ENCODE peak calls at places on chromosomes 4 and X, in seven cellular contexts. One of them, this sample, is unnamed. For H3K4me1 and H3K36me3, the result is how much of the 10 kb centered on the place peaks cover.

GRCh38 chrX:45840411-45840950 is 639.8 kb upstream of the DIPK2B start:
- DNase-seq in stomach: no peak
- DNase-seq in ovary: no peak
- DNase-seq in suprapubic skin: no peak
- DNase-seq in sigmoid colon: no peak
- DNase-seq in K562: no peak
- DNase-seq in HepG2: no peak
- DNase-seq in this sample: no peak

GRCh38 chr4:182212211-182212761 is 30.9 kb upstream of the TENM3 start:
- DNase-seq in stomach: no peak
- DNase-seq in ovary: no peak
- DNase-seq in suprapubic skin: no peak
- DNase-seq in sigmoid colon: no peak
- DNase-seq in K562: no peak
- DNase-seq in HepG2: no peak
- DNase-seq in this sample: no peak

GRCh38 chr4:162685401-162685800 is 481.3 kb downstream of the NAF1 start:
- DNase-seq in stomach: no peak
- DNase-seq in ovary: no peak
- DNase-seq in suprapubic skin: no peak
- DNase-seq in sigmoid colon: no peak
- DNase-seq in K562: no peak
- DNase-seq in HepG2: no peak
- DNase-seq in this sample: no peak

GRCh38 chrX:17529349-17529748 is 154.3 kb downstream of the NHS start:
- DNase-seq in stomach: no peak
- DNase-seq in ovary: no peak
- DNase-seq in suprapubic skin: no peak
- DNase-seq in sigmoid colon: no peak
- DNase-seq in K562: no peak
- DNase-seq in HepG2: no peak
- DNase-seq in this sample: no peak

GRCh38 chr4:148415500-148415899 is 26.7 kb downstream of the NR3C2 start:
- DNase-seq in stomach: no peak
- DNase-seq in ovary: no peak
- DNase-seq in suprapubic skin: no peak
- DNase-seq in sigmoid colon: no peak
- DNase-seq in K562: no peak
- DNase-seq in HepG2: no peak
- DNase-seq in this sample: no peak

GRCh38 chr4:145829629-145830395 is 108.8 kb downstream of the ZNF827 start:
- DNase-seq in stomach: no peak
- DNase-seq in ovary: no peak
- DNase-seq in suprapubic skin: no peak
- DNase-seq in sigmoid colon: no peak
- DNase-seq in K562: no peak
- DNase-seq in HepG2: no peak
- DNase-seq in this sample: no peak

GRCh38 chr4:182916483-182917181 is 554 bp downstream of the DCTD start:
- DNase-seq in stomach: peak
- DNase-seq in ovary: peak
- DNase-seq in suprapubic skin: no peak
- DNase-seq in sigmoid colon: peak
- DNase-seq in K562: peak
- DNase-seq in HepG2: no peak
- DNase-seq in this sample: peak

GRCh38 chr4:41304221-41304620 is 47.5 kb downstream of the UCHL1 start:
- DNase-seq in stomach: peak
- DNase-seq in ovary: no peak
- DNase-seq in suprapubic skin: no peak
- DNase-seq in sigmoid colon: no peak
- DNase-seq in K562: no peak
- DNase-seq in HepG2: no peak
- DNase-seq in this sample: no peak

GRCh38 chrX:132022115-132022862 is 813 bp upstream of the STK26 start:
- DNase-seq in stomach: no peak
- DNase-seq in ovary: no peak
- DNase-seq in suprapubic skin: no peak
- DNase-seq in sigmoid colon: no peak
- DNase-seq in K562: peak
- DNase-seq in HepG2: peak
- DNase-seq in this sample: peak

GRCh38 chrX:2666491-2666890 is 24.6 kb upstream of the CD99 start:
- DNase-seq in stomach: no peak
- DNase-seq in ovary: no peak
- DNase-seq in suprapubic skin: no peak
- DNase-seq in sigmoid colon: no peak
- DNase-seq in K562: no peak
- DNase-seq in HepG2: no peak
- DNase-seq in this sample: no peak

GRCh38 chrX:13520931-13521330 is 48.5 kb upstream of the EGFL6 start:
- DNase-seq in stomach: no peak
- DNase-seq in ovary: no peak
- DNase-seq in suprapubic skin: no peak
- DNase-seq in sigmoid colon: no peak
- DNase-seq in K562: no peak
- DNase-seq in HepG2: no peak
- DNase-seq in this sample: no peak

GRCh38 chrX:154512879-154513553 is 3.0 kb downstream of the FAM3A start:
- DNase-seq in stomach: no peak
- DNase-seq in ovary: no peak
- DNase-seq in suprapubic skin: no peak
- DNase-seq in sigmoid colon: no peak
- DNase-seq in K562: no peak
- DNase-seq in HepG2: no peak
- DNase-seq in this sample: no peak

GRCh38 chr4:160370046-160370445 is 1267.2 kb downstream of the RAPGEF2 start:
- DNase-seq in stomach: no peak
- DNase-seq in ovary: no peak
- DNase-seq in suprapubic skin: no peak
- DNase-seq in sigmoid colon: no peak
- DNase-seq in K562: no peak
- DNase-seq in HepG2: no peak
- DNase-seq in this sample: no peak

GRCh38 chr4:163161536-163162205 is 5.0 kb downstream of the NAF1 start:
- DNase-seq in stomach: no peak
- DNase-seq in ovary: no peak
- DNase-seq in suprapubic skin: no peak
- DNase-seq in sigmoid colon: no peak
- DNase-seq in K562: peak
- DNase-seq in HepG2: peak
- DNase-seq in this sample: no peak

GRCh38 chr4:68074397-68074796 is 55.3 kb downstream of the TMPRSS11F start:
- DNase-seq in stomach: no peak
- DNase-seq in ovary: no peak
- DNase-seq in suprapubic skin: no peak
- DNase-seq in sigmoid colon: no peak
- DNase-seq in K562: no peak
- DNase-seq in HepG2: no peak
- DNase-seq in this sample: no peak

GRCh38 chr4:167399201-167399600 is 164.9 kb upstream of the SPOCK3 start:
- DNase-seq in stomach: no peak
- DNase-seq in ovary: no peak
- DNase-seq in suprapubic skin: no peak
- DNase-seq in sigmoid colon: no peak
- DNase-seq in K562: no peak
- DNase-seq in HepG2: no peak
- DNase-seq in this sample: no peak

GRCh38 chrX:69088171-69088938 is 76.9 kb downstream of the PJA1 start:
- DNase-seq in stomach: no peak
- DNase-seq in ovary: no peak
- DNase-seq in suprapubic skin: no peak
- DNase-seq in sigmoid colon: no peak
- DNase-seq in K562: no peak
- DNase-seq in HepG2: no peak
- DNase-seq in this sample: no peak

GRCh38 chr4:2259541-2260267 is 2.2 kb downstream of the MXD4 start:
- DNase-seq in stomach: peak
- DNase-seq in ovary: peak
- DNase-seq in suprapubic skin: peak
- DNase-seq in sigmoid colon: peak
- DNase-seq in K562: no peak
- DNase-seq in HepG2: no peak
- DNase-seq in this sample: peak

GRCh38 chr4:2262145-2262943 is 435 bp upstream of the MXD4 start:
- DNase-seq in stomach: peak
- DNase-seq in ovary: peak
- DNase-seq in suprapubic skin: peak
- DNase-seq in sigmoid colon: peak
- DNase-seq in K562: peak
- DNase-seq in HepG2: peak
- DNase-seq in this sample: peak

GRCh38 chr4:2260336-2261109 is 1.4 kb downstream of the MXD4 start:
- DNase-seq in stomach: peak
- DNase-seq in ovary: peak
- DNase-seq in suprapubic skin: peak
- DNase-seq in sigmoid colon: peak
- DNase-seq in K562: no peak
- DNase-seq in HepG2: no peak
- DNase-seq in this sample: peak

GRCh38 chr4:2261853-2262144 is at the start of gene MXD4:
- DNase-seq in stomach: no peak
- DNase-seq in ovary: no peak
- DNase-seq in suprapubic skin: no peak
- DNase-seq in sigmoid colon: no peak
- DNase-seq in K562: no peak
- DNase-seq in HepG2: no peak
- DNase-seq in this sample: no peak

DNA sequence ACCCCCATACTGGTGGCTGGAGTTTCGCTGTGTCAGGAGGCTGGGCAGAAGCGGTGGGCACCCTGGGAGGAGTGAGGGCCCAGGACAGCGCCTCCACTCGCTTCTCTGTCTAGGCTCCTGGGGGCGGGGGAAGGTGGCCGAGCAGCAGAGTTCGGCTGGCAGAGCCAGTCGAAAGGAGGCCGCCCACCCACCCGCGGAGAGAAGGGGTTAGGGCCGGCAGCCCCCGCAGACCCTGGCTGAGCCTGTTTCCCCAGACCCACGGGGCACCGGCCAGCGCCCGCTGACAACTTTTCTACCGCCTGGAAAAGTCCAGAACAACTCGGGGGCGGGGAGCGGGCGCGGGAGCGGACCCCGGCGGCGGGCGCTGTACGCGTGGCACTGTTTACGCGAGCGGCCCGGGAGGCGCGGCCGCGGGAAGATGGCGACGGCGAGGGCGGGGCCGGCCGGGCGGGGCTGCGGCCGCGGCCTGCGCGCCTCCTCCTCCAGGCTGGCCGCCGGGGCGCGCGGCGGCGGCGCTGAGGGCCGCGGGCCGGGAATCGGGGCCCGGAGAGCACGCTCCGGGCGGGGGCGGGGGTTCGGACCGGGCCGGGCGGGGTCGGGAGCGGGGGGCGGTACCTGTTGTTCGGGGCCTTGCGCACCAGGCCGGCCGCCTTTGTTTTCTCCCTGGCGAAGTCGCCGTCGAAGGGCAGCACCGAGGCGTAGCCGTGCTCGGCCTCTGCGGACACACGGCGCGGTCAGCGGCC is 628 bp downstream of the MXD4 start:
- DNase-seq in stomach: peak
- DNase-seq in ovary: peak
- DNase-seq in suprapubic skin: peak
- DNase-seq in sigmoid colon: peak
- DNase-seq in K562: peak
- DNase-seq in HepG2: no peak
- DNase-seq in this sample: peak
- H3K4me1 ChIP-seq in stomach: half or more
- H3K4me1 ChIP-seq in ovary: under half
- H3K4me1 ChIP-seq in suprapubic skin: half or more
- H3K4me1 ChIP-seq in sigmoid colon: half or more
- H3K4me1 ChIP-seq in K562: under half
- H3K4me1 ChIP-seq in HepG2: under half
- H3K4me1 ChIP-seq in this sample: half or more

GRCh38 chr4:2695661-2696060 is 60.5 kb downstream of the TNIP2 start:
- DNase-seq in stomach: no peak
- DNase-seq in ovary: no peak
- DNase-seq in suprapubic skin: no peak
- DNase-seq in sigmoid colon: no peak
- DNase-seq in K562: no peak
- DNase-seq in HepG2: no peak
- DNase-seq in this sample: no peak

GRCh38 chr4:2694691-2695090 is 61.4 kb downstream of the TNIP2 start:
- DNase-seq in stomach: no peak
- DNase-seq in ovary: no peak
- DNase-seq in suprapubic skin: no peak
- DNase-seq in sigmoid colon: no peak
- DNase-seq in K562: no peak
- DNase-seq in HepG2: no peak
- DNase-seq in this sample: no peak

GRCh38 chr4:2698504-2698903 is 57.6 kb downstream of the TNIP2 start:
- DNase-seq in stomach: no peak
- DNase-seq in ovary: no peak
- DNase-seq in suprapubic skin: no peak
- DNase-seq in sigmoid colon: no peak
- DNase-seq in K562: no peak
- DNase-seq in HepG2: no peak
- DNase-seq in this sample: no peak

GRCh38 chr4:2697995-2698414 is 58.1 kb downstream of the TNIP2 start:
- DNase-seq in stomach: peak
- DNase-seq in ovary: no peak
- DNase-seq in suprapubic skin: no peak
- DNase-seq in sigmoid colon: no peak
- DNase-seq in K562: no peak
- DNase-seq in HepG2: peak
- DNase-seq in this sample: no peak

GRCh38 chr4:2696423-2696822 is 59.7 kb downstream of the TNIP2 start:
- DNase-seq in stomach: no peak
- DNase-seq in ovary: no peak
- DNase-seq in suprapubic skin: no peak
- DNase-seq in sigmoid colon: no peak
- DNase-seq in K562: no peak
- DNase-seq in HepG2: no peak
- DNase-seq in this sample: peak
- H3K36me3 ChIP-seq in stomach: half or more
- H3K36me3 ChIP-seq in ovary: under half
- H3K36me3 ChIP-seq in suprapubic skin: half or more
- H3K36me3 ChIP-seq in sigmoid colon: under half
- H3K36me3 ChIP-seq in K562: half or more
- H3K36me3 ChIP-seq in HepG2: half or more
- H3K36me3 ChIP-seq in this sample: half or more

GRCh38 chr4:59647011-59647410 is 1553.1 kb upstream of the ADGRL3 start:
- DNase-seq in stomach: no peak
- DNase-seq in ovary: no peak
- DNase-seq in suprapubic skin: no peak
- DNase-seq in sigmoid colon: no peak
- DNase-seq in K562: no peak
- DNase-seq in HepG2: no peak
- DNase-seq in this sample: no peak
- TF ChIP-seq EP300 in stomach: no peak
- TF ChIP-seq EP300 in ovary: no peak
- TF ChIP-seq EP300 in suprapubic skin: no peak
- TF ChIP-seq EP300 in sigmoid colon: no peak
- TF ChIP-seq EP300 in K562: no peak
- TF ChIP-seq EP300 in HepG2: no peak
- TF ChIP-seq EP300 in this sample: no peak

DNA sequence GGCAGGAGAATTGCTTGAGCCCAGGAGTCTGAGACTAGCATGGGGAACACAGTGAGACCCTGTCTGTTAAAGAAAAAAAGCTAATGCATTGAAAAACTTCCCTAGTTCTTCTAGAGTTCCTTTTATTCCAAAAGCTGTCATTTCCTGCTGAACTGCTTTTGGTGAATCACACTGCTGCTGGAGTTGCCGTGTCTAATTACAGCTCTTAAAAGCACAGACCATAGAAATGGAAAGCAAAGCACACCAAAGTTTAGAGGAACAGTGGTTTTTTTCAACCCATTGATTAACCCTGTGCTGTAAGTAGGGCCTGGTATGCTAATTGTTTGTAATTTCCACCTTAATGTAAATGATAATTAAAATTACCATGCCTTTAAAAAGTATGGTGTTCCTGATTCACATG is 52.4 kb downstream of the SEPTIN11 start:
- DNase-seq in stomach: no peak
- DNase-seq in ovary: no peak
- DNase-seq in suprapubic skin: no peak
- DNase-seq in sigmoid colon: no peak
- DNase-seq in K562: no peak
- DNase-seq in HepG2: no peak
- DNase-seq in this sample: no peak
- H3K4me1 ChIP-seq in stomach: under half
- H3K4me1 ChIP-seq in ovary: under half
- H3K4me1 ChIP-seq in suprapubic skin: under half
- H3K4me1 ChIP-seq in sigmoid colon: under half
- H3K4me1 ChIP-seq in K562: under half
- H3K4me1 ChIP-seq in HepG2: under half
- H3K4me1 ChIP-seq in this sample: under half

This sample was measured in transverse colon.